ENCODE peak calls at places on chromosomes 3 and 15, in five cellular contexts. K, J, U, Y and C are unnamed samples.

GRCh38 chr15:67080118-67080899 is 14.9 kb downstream of the SMAD3 start:
- DNase-seq in K (no peak), J (no peak), U (no peak), Y (no peak), C (no peak)

GRCh38 chr3:157128771-157129671 is 30.9 kb downstream of the CCNL1 start:
- DNase-seq in K (peak; percentile 42), J (no peak), U (no peak), Y (no peak), C (no peak)

GRCh38 chr3:19399356-19399755 is 251.0 kb downstream of the KCNH8 start:
- DNase-seq in K (no peak), J (no peak), U (no peak), Y (no peak), C (no peak)

GRCh38 chr3:197417451-197417850 is 119.0 kb upstream of the DLG1 start:
- DNase-seq in K (no peak), J (no peak), U (no peak), Y (no peak), C (no peak)

GRCh38 chr15:45157056-45157455 is 27.3 kb downstream of the DUOX1 start:
- DNase-seq in K (no peak), J (no peak), U (no peak), Y (no peak), C (no peak)

GRCh38 chr15:88630141-88630721 is 8.6 kb upstream of the ISG20 start:
- DNase-seq in K (no peak), J (no peak), U (no peak), Y (no peak), C (no peak)

GRCh38 chr15:58357529-58358476 is 74.0 kb upstream of the LIPC start:
- DNase-seq in K (no peak), J (no peak), U (no peak), Y (no peak), C (peak; percentile 20)

GRCh38 chr3:181710581-181711255 is 1.0 kb upstream of the SOX2 start:
- DNase-seq in K (no peak), J (peak; percentile 6), U (no peak), Y (no peak), C (no peak)

GRCh38 chr3:107841864-107842263 is 249.0 kb downstream of the CD47 start:
- DNase-seq in K (no peak), J (no peak), U (no peak), Y (no peak), C (no peak)

GRCh38 chr15:59138243-59138642 is 33.3 kb downstream of the CCNB2 start:
- DNase-seq in K (peak; percentile 44), J (no peak), U (peak; percentile 40), Y (peak; percentile 71), C (peak; percentile 48)

GRCh38 chr15:79007066-79007465 is 62.2 kb upstream of the CTSH start:
- DNase-seq in K (peak; percentile 82), J (no peak), U (no peak), Y (peak; percentile 71), C (peak; percentile 35)